ENCODE peak calls at places on chromosomes 7 and 10, in nine cellular contexts. M, G, I, U, P, D, S, C and H are unnamed samples.

GRCh38 chr10:102394079-102394800 is 1.3 kb upstream of the NFKB2 start:
- DNase-seq in G (peak), I (no peak), P (peak), C (peak), D (peak), M (peak), U (peak), S (peak), H (peak)

GRCh38 chr7:36278069-36278766 is 111.4 kb upstream of the ANLN start:
- DNase-seq in G (peak), D (no peak), P (peak), U (no peak), C (no peak), S (no peak), I (no peak), M (no peak), H (no peak)

GRCh38 chr7:66668677-66669076 is 40.0 kb downstream of the KCTD7 start:
- DNase-seq in U (no peak), M (no peak), S (no peak), D (no peak), G (no peak), P (no peak), I (no peak), C (no peak), H (no peak)

GRCh38 chr7:37027557-37028341 is 303.5 kb upstream of the AOAH start:
- DNase-seq in C (no peak), S (no peak), U (no peak), I (no peak), P (peak), G (no peak), M (no peak), D (no peak), H (no peak)

GRCh38 chr10:132227851-132228390 is 41.2 kb downstream of the DPYSL4 start:
- DNase-seq in I (no peak), P (no peak), C (no peak), G (no peak), D (no peak), M (no peak), S (no peak), U (no peak), H (no peak)

GRCh38 chr7:55469271-55469681 is 103.0 kb downstream of the VOPP1 start:
- DNase-seq in S (peak), I (no peak), U (no peak), C (no peak), D (no peak), G (peak), P (peak), M (peak), H (no peak)

GRCh38 chr7:100835903-100836811 is 8.8 kb upstream of the EPHB4 start:
- DNase-seq in U (no peak), C (no peak), G (peak), D (no peak), M (no peak), P (no peak), S (no peak), I (no peak), H (no peak)

GRCh38 chr10:103918053-103918846 is at the start of gene STN1:
- DNase-seq in I (peak), C (peak), S (peak), M (peak), P (peak), D (peak), U (peak), G (peak), H (peak)

GRCh38 chr7:37411444-37412034 is 37.1 kb downstream of the ELMO1 start:
- DNase-seq in S (no peak), M (no peak), P (no peak), C (no peak), U (no peak), D (no peak), G (no peak), I (no peak), H (no peak)

GRCh38 chr10:101120884-101121660 is 10.0 kb upstream of the TLX1 start:
- DNase-seq in C (no peak), M (peak), G (no peak), S (peak), I (no peak), P (no peak), U (no peak), D (no peak), H (no peak)

GRCh38 chr7:149199234-149199990 is 4.1 kb downstream of the ZNF282 start:
- DNase-seq in G (no peak), I (no peak), U (no peak), D (no peak), P (no peak), S (no peak), C (no peak), M (no peak), H (no peak)

GRCh38 chr10:78921906-78922305 is 146.9 kb upstream of the ZMIZ1 start:
- DNase-seq in C (no peak), G (no peak), U (no peak), S (no peak), P (peak), D (no peak), M (no peak), I (no peak), H (no peak)

GRCh38 chr10:12238821-12239220 is 42.8 kb downstream of the CDC123 start:
- DNase-seq in U (no peak), G (no peak), P (no peak), D (no peak), C (no peak), M (no peak), S (no peak), I (no peak), H (no peak)

GRCh38 chr7:37683263-37684120 is at the start of gene GPR141:
- DNase-seq in G (no peak), S (no peak), M (no peak), I (no peak), P (no peak), D (no peak), U (no peak), C (no peak), H (no peak)

GRCh38 chr10:103676058-103676785 is 179.2 kb downstream of the SH3PXD2A start:
- DNase-seq in M (no peak), P (no peak), C (no peak), U (no peak), S (no peak), I (no peak), G (no peak), D (no peak), H (no peak)

GRCh38 chr10:4847580-4848020 is 21.6 kb downstream of the AKR1E2 start:
- DNase-seq in C (no peak), S (no peak), G (no peak), U (no peak), M (no peak), D (no peak), I (no peak), P (no peak), H (no peak)

GRCh38 chr7:154856737-154857136 is 146.2 kb downstream of the PAXIP1 start:
- DNase-seq in S (no peak), G (no peak), I (no peak), P (peak), U (no peak), M (no peak), C (no peak), D (no peak), H (no peak)

GRCh38 chr7:142669074-142669654 is 80.1 kb upstream of the PRSS1 start:
- DNase-seq in M (no peak), C (no peak), U (no peak), G (peak), I (peak), D (no peak), S (no peak), P (no peak), H (no peak)

GRCh38 chr7:122884186-122884585 is 2.1 kb downstream of the CADPS2 start:
- DNase-seq in U (no peak), S (no peak), C (no peak), M (no peak), I (peak), P (peak), G (peak), D (no peak), H (no peak)

GRCh38 chr7:84060760-84061261 is 133.8 kb downstream of the SEMA3A start:
- DNase-seq in G (peak), D (no peak), S (no peak), C (no peak), P (no peak), I (no peak), U (no peak), M (no peak), H (no peak)

GRCh38 chr10:21467633-21468032 is 57.8 kb downstream of the SKIDA1 start:
- DNase-seq in M (no peak), S (no peak), C (no peak), D (no peak), G (no peak), U (no peak), P (no peak), I (no peak), H (no peak)

GRCh38 chr10:90857635-90858488 is at the start of gene HTR7:
- DNase-seq in G (peak), C (no peak), U (peak), I (no peak), D (peak), P (peak), M (peak), S (peak), H (peak)

GRCh38 chr7:25911738-25912607 is 240.0 kb upstream of the NFE2L3 start:
- DNase-seq in U (no peak), C (no peak), I (no peak), G (peak), S (no peak), P (no peak), M (no peak), D (no peak), H (no peak)

GRCh38 chr10:59212399-59212798 is 36.0 kb downstream of the PHYHIPL start:
- DNase-seq in C (no peak), S (no peak), U (no peak), G (no peak), D (no peak), M (no peak), P (no peak), I (no peak), H (no peak)

GRCh38 chr10:98403812-98404504 is 11.0 kb downstream of the PYROXD2 start:
- DNase-seq in M (no peak), G (no peak), D (no peak), U (no peak), C (no peak), S (no peak), P (no peak), I (no peak), H (no peak)

GRCh38 chr7:17302575-17303142 is 4.2 kb downstream of the AHR start:
- DNase-seq in P (peak), S (no peak), I (no peak), D (no peak), G (peak), C (no peak), M (no peak), U (no peak), H (no peak)

GRCh38 chr10:112958275-112958995 is 8.4 kb downstream of the TCF7L2 start:
- DNase-seq in U (no peak), I (no peak), C (no peak), M (no peak), S (no peak), P (no peak), D (no peak), G (no peak), H (no peak)

GRCh38 chr7:127365164-127365956 is 27.1 kb downstream of the ZNF800 start:
- DNase-seq in M (no peak), P (no peak), U (no peak), D (no peak), G (no peak), I (no peak), S (no peak), C (no peak), H (no peak)

GRCh38 chr10:32197423-32197822 is 141.2 kb upstream of the KIF5B start:
- DNase-seq in I (no peak), G (no peak), D (no peak), S (no peak), U (no peak), C (no peak), P (no peak), M (no peak), H (no peak)

GRCh38 chr7:77959080-77959479 is 160.5 kb downstream of the PHTF2 start:
- DNase-seq in M (no peak), P (no peak), G (no peak), S (no peak), D (no peak), U (no peak), C (no peak), I (no peak), H (no peak)

GRCh38 chr10:127117125-127117524 is 79.3 kb downstream of the INSYN2A start:
- DNase-seq in I (no peak), P (no peak), G (no peak), D (no peak), M (peak), S (peak), U (no peak), C (no peak), H (no peak)

GRCh38 chr10:114577133-114577532 is 80.9 kb downstream of the ABLIM1 start:
- DNase-seq in I (no peak), G (no peak), U (no peak), S (no peak), M (no peak), P (no peak), D (no peak), C (no peak), H (no peak)

GRCh38 chr7:155930061-155930460 is 117.8 kb upstream of the SHH start:
- DNase-seq in D (no peak), U (no peak), C (no peak), G (no peak), S (no peak), P (no peak), I (no peak), M (no peak), H (no peak)

GRCh38 chr7:55538538-55538937 is 33.8 kb downstream of the VOPP1 start:
- DNase-seq in M (no peak), S (no peak), P (no peak), G (no peak), C (no peak), U (no peak), D (no peak), I (no peak), H (no peak)

GRCh38 chr10:132198068-132198370 is 11.3 kb downstream of the DPYSL4 start:
- DNase-seq in U (no peak), S (no peak), I (no peak), P (no peak), M (no peak), C (no peak), D (no peak), G (no peak), H (no peak)

GRCh38 chr7:126574276-126574675 is 678.5 kb downstream of the GRM8 start:
- DNase-seq in M (no peak), S (no peak), U (no peak), P (no peak), D (no peak), C (no peak), G (no peak), I (no peak), H (no peak)

GRCh38 chr7:85023066-85023687 is 163.7 kb downstream of the SEMA3D start:
- DNase-seq in I (no peak), S (no peak), D (no peak), M (no peak), U (no peak), P (peak), G (peak), C (no peak), H (peak)

GRCh38 chr7:44280993-44281721 is 44.2 kb downstream of the CAMK2B start:
- DNase-seq in S (no peak), P (no peak), C (no peak), G (no peak), D (no peak), U (peak), I (no peak), M (no peak), H (no peak)

GRCh38 chr7:142440219-142441073 is 182.6 kb upstream of the PRSS58 start:
- DNase-seq in C (no peak), P (no peak), S (no peak), G (no peak), I (no peak), M (no peak), D (no peak), U (no peak), H (no peak)